ENCODE peak calls at places on chromosomes 3 and 15, in six cellular contexts. One of them, this sample, is unnamed.

GRCh38 chr15:89903015-89903857 is 9.4 kb upstream of the AP3S2 start:
- DNase-seq in pancreas: no peak
- DNase-seq in heart right ventricle: no peak
- DNase-seq in stomach: no peak
- DNase-seq in AG04450: no peak
- DNase-seq in A549: no peak
- DNase-seq in this sample: no peak

GRCh38 chr15:26773485-26773877 is 615 bp upstream of the GABRB3 start:
- DNase-seq in pancreas: peak; percentile 58
- DNase-seq in heart right ventricle: no peak
- DNase-seq in stomach: no peak
- DNase-seq in AG04450: no peak
- DNase-seq in A549: peak; percentile 43
- DNase-seq in this sample: no peak

GRCh38 chr3:63328386-63328785 is 50.3 kb downstream of the SYNPR start:
- DNase-seq in pancreas: no peak
- DNase-seq in heart right ventricle: no peak
- DNase-seq in stomach: no peak
- DNase-seq in AG04450: no peak
- DNase-seq in A549: no peak
- DNase-seq in this sample: peak; percentile 59

GRCh38 chr3:123409443-123410148 is 39.3 kb downstream of the ADCY5 start:
- DNase-seq in pancreas: peak; percentile 56
- DNase-seq in heart right ventricle: no peak
- DNase-seq in stomach: no peak
- DNase-seq in AG04450: no peak
- DNase-seq in A549: peak; percentile 20
- DNase-seq in this sample: no peak

GRCh38 chr3:120144267-120144666 is 50.0 kb upstream of the GSK3B start:
- DNase-seq in pancreas: no peak
- DNase-seq in heart right ventricle: no peak
- DNase-seq in stomach: peak; percentile 34
- DNase-seq in AG04450: no peak
- DNase-seq in A549: no peak
- DNase-seq in this sample: peak; percentile 20

GRCh38 chr3:23590424-23590823 is 215.3 kb upstream of the UBE2E1 start:
- DNase-seq in pancreas: no peak
- DNase-seq in heart right ventricle: no peak
- DNase-seq in stomach: no peak
- DNase-seq in AG04450: no peak
- DNase-seq in A549: no peak
- DNase-seq in this sample: no peak

GRCh38 chr3:159839561-159840379 is 148.9 kb upstream of the IL12A start:
- DNase-seq in pancreas: no peak
- DNase-seq in heart right ventricle: peak; percentile 32
- DNase-seq in stomach: no peak
- DNase-seq in AG04450: no peak
- DNase-seq in A549: no peak
- DNase-seq in this sample: peak; percentile 63

GRCh38 chr3:67564008-67564407 is 90.4 kb downstream of the SUCLG2 start:
- DNase-seq in pancreas: no peak
- DNase-seq in heart right ventricle: no peak
- DNase-seq in stomach: no peak
- DNase-seq in AG04450: no peak
- DNase-seq in A549: no peak
- DNase-seq in this sample: no peak

GRCh38 chr3:55042591-55042990 is 114.7 kb upstream of the LRTM1 start:
- DNase-seq in pancreas: no peak
- DNase-seq in heart right ventricle: no peak
- DNase-seq in stomach: no peak
- DNase-seq in AG04450: no peak
- DNase-seq in A549: no peak
- DNase-seq in this sample: no peak

GRCh38 chr3:137105277-137105977 is 147.6 kb downstream of the IL20RB start:
- DNase-seq in pancreas: no peak
- DNase-seq in heart right ventricle: no peak
- DNase-seq in stomach: no peak
- DNase-seq in AG04450: peak; percentile 30
- DNase-seq in A549: peak; percentile 29
- DNase-seq in this sample: peak; percentile 78

GRCh38 chr3:17905996-17906395 is 163.6 kb upstream of the TBC1D5 start:
- DNase-seq in pancreas: no peak
- DNase-seq in heart right ventricle: no peak
- DNase-seq in stomach: no peak
- DNase-seq in AG04450: no peak
- DNase-seq in A549: no peak
- DNase-seq in this sample: peak; percentile 10

GRCh38 chr15:33912326-33912725 is 56.0 kb upstream of the CHRM5 start:
- DNase-seq in pancreas: no peak
- DNase-seq in heart right ventricle: no peak
- DNase-seq in stomach: no peak
- DNase-seq in AG04450: no peak
- DNase-seq in A549: no peak
- DNase-seq in this sample: no peak

GRCh38 chr15:76533060-76533955 is 196.7 kb downstream of the ISL2 start:
- DNase-seq in pancreas: no peak
- DNase-seq in heart right ventricle: no peak
- DNase-seq in stomach: no peak
- DNase-seq in AG04450: no peak
- DNase-seq in A549: no peak
- DNase-seq in this sample: no peak

GRCh38 chr3:41893977-41894376 is 67.9 kb downstream of the ULK4 start:
- DNase-seq in pancreas: no peak
- DNase-seq in heart right ventricle: no peak
- DNase-seq in stomach: no peak
- DNase-seq in AG04450: no peak
- DNase-seq in A549: peak; percentile 23
- DNase-seq in this sample: peak; percentile 73

GRCh38 chr3:103184772-103185171 is 750.0 kb downstream of the ZPLD1 start:
- DNase-seq in pancreas: no peak
- DNase-seq in heart right ventricle: no peak
- DNase-seq in stomach: no peak
- DNase-seq in AG04450: no peak
- DNase-seq in A549: no peak
- DNase-seq in this sample: peak; percentile 37

GRCh38 chr15:99176757-99177156 is 71.9 kb downstream of the SYNM start:
- DNase-seq in pancreas: no peak
- DNase-seq in heart right ventricle: no peak
- DNase-seq in stomach: no peak
- DNase-seq in AG04450: no peak
- DNase-seq in A549: no peak
- DNase-seq in this sample: no peak

GRCh38 chr3:42024578-42025387 is 62.9 kb upstream of the ULK4 start:
- DNase-seq in pancreas: no peak
- DNase-seq in heart right ventricle: no peak
- DNase-seq in stomach: no peak
- DNase-seq in AG04450: no peak
- DNase-seq in A549: no peak
- DNase-seq in this sample: peak; percentile 42

GRCh38 chr3:181730364-181730763 is 18.6 kb downstream of the SOX2 start:
- DNase-seq in pancreas: no peak
- DNase-seq in heart right ventricle: no peak
- DNase-seq in stomach: no peak
- DNase-seq in AG04450: no peak
- DNase-seq in A549: no peak
- DNase-seq in this sample: no peak

GRCh38 chr3:50340404-50341329 is at the start of gene RASSF1:
- DNase-seq in pancreas: peak; percentile 78
- DNase-seq in heart right ventricle: peak; percentile 81
- DNase-seq in stomach: peak; percentile 79
- DNase-seq in AG04450: no peak
- DNase-seq in A549: no peak
- DNase-seq in this sample: no peak

GRCh38 chr3:143182861-143183667 is 63.5 kb downstream of the CHST2 start:
- DNase-seq in pancreas: no peak
- DNase-seq in heart right ventricle: no peak
- DNase-seq in stomach: no peak
- DNase-seq in AG04450: no peak
- DNase-seq in A549: no peak
- DNase-seq in this sample: no peak

GRCh38 chr3:69065318-69065964 is 13.3 kb upstream of the TMF1 start:
- DNase-seq in pancreas: no peak
- DNase-seq in heart right ventricle: no peak
- DNase-seq in stomach: no peak
- DNase-seq in AG04450: no peak
- DNase-seq in A549: no peak
- DNase-seq in this sample: no peak

GRCh38 chr3:173045770-173046382 is 95.2 kb downstream of the SPATA16 start:
- DNase-seq in pancreas: no peak
- DNase-seq in heart right ventricle: no peak
- DNase-seq in stomach: no peak
- DNase-seq in AG04450: no peak
- DNase-seq in A549: no peak
- DNase-seq in this sample: peak; percentile 22
- TF ChIP-seq CTCF in pancreas: peak; percentile 24
- TF ChIP-seq CTCF in heart right ventricle: no peak
- TF ChIP-seq CTCF in stomach: no peak
- TF ChIP-seq CTCF in AG04450: peak; percentile 35
- TF ChIP-seq CTCF in A549: peak; percentile 33
- TF ChIP-seq CTCF in this sample: peak; percentile 31

DNA sequence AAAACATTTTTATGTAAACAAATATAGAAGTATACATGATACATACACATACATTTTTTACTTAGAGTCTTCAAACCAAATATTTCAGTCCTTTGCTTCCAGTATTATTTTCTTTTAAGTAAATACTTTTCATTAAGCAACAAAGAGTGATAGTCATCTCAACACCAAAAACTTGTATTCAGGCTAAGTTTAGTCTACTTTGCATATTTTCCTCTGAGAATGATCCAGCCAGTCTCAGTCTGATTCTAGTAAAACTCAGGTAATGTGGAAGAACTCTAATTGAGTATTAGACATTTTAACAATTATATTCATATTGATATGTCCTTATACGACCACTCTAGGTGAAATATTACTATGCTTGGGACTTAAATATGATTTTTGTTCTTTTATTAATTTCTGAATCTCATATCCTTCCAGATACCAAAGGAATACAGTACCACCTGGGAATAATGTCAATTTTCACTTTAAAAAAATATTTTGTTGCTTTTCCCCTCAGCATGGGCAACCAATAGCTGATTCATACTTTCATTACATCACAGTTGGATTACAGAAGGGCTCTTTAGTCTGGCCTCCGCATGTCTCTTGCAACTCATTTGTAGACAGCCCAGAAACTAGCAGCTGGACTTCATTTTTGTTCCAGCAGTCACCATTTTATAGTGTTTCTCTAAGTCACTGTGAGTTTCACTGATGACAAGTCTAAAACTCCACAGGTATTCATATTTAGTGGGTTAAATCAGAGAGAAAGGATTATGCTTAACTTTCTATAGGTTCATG is 390.4 kb downstream of the ZBTB20 start:
- DNase-seq in pancreas: no peak
- DNase-seq in heart right ventricle: no peak
- DNase-seq in stomach: no peak
- DNase-seq in AG04450: no peak
- DNase-seq in A549: no peak
- DNase-seq in this sample: peak; percentile 22
- H3K4me3 ChIP-seq in pancreas: no peak overlapping the region
- H3K4me3 ChIP-seq in heart right ventricle: peak overlapping the region; percentile 31
- H3K4me3 ChIP-seq in stomach: no peak overlapping the region
- H3K4me3 ChIP-seq in AG04450: no peak overlapping the region
- H3K4me3 ChIP-seq in A549: no peak overlapping the region
- H3K4me3 ChIP-seq in this sample: no peak overlapping the region

GRCh38 chr3:45214061-45214680 is 11.9 kb downstream of the TMEM158 start:
- DNase-seq in pancreas: no peak
- DNase-seq in heart right ventricle: no peak
- DNase-seq in stomach: no peak
- DNase-seq in AG04450: no peak
- DNase-seq in A549: no peak
- DNase-seq in this sample: no peak

GRCh38 chr3:45215466-45215865 is 10.6 kb downstream of the TMEM158 start:
- DNase-seq in pancreas: no peak
- DNase-seq in heart right ventricle: no peak
- DNase-seq in stomach: no peak
- DNase-seq in AG04450: no peak
- DNase-seq in A549: no peak
- DNase-seq in this sample: no peak

GRCh38 chr3:45210308-45211038 is 15.6 kb downstream of the TMEM158 start:
- DNase-seq in pancreas: peak; percentile 94
- DNase-seq in heart right ventricle: peak; percentile 83
- DNase-seq in stomach: peak; percentile 90
- DNase-seq in AG04450: peak; percentile 63
- DNase-seq in A549: peak; percentile 47
- DNase-seq in this sample: peak; percentile 78

GRCh38 chr3:45211466-45212094 is 14.5 kb downstream of the TMEM158 start:
- DNase-seq in pancreas: no peak
- DNase-seq in heart right ventricle: no peak
- DNase-seq in stomach: no peak
- DNase-seq in AG04450: no peak
- DNase-seq in A549: no peak
- DNase-seq in this sample: no peak

GRCh38 chr3:45212095-45212468 is 14.0 kb downstream of the TMEM158 start:
- DNase-seq in pancreas: no peak
- DNase-seq in heart right ventricle: no peak
- DNase-seq in stomach: no peak
- DNase-seq in AG04450: no peak
- DNase-seq in A549: no peak
- DNase-seq in this sample: no peak
- TF ChIP-seq CTCF in pancreas: no peak
- TF ChIP-seq CTCF in heart right ventricle: no peak
- TF ChIP-seq CTCF in stomach: no peak
- TF ChIP-seq CTCF in AG04450: no peak
- TF ChIP-seq CTCF in A549: no peak
- TF ChIP-seq CTCF in this sample: no peak

GRCh38 chr3:88149146-88149515 is 628 bp upstream of the C3orf38 start:
- DNase-seq in pancreas: no peak
- DNase-seq in heart right ventricle: no peak
- DNase-seq in stomach: no peak
- DNase-seq in AG04450: no peak
- DNase-seq in A549: peak; percentile 25
- DNase-seq in this sample: no peak

GRCh38 chr3:88150371-88150770 is 612 bp downstream of the C3orf38 start:
- DNase-seq in pancreas: no peak
- DNase-seq in heart right ventricle: no peak
- DNase-seq in stomach: no peak
- DNase-seq in AG04450: no peak
- DNase-seq in A549: no peak
- DNase-seq in this sample: no peak

GRCh38 chr3:88149516-88150362 is at the start of gene C3orf38:
- DNase-seq in pancreas: peak; percentile 88
- DNase-seq in heart right ventricle: peak; percentile 85
- DNase-seq in stomach: peak; percentile 85
- DNase-seq in AG04450: peak; percentile 69
- DNase-seq in A549: peak; percentile 85
- DNase-seq in this sample: peak; percentile 94

GRCh38 chr3:88151358-88151757 is 1.6 kb downstream of the C3orf38 start:
- DNase-seq in pancreas: no peak
- DNase-seq in heart right ventricle: no peak
- DNase-seq in stomach: no peak
- DNase-seq in AG04450: no peak
- DNase-seq in A549: no peak
- DNase-seq in this sample: peak; percentile 5

DNA sequence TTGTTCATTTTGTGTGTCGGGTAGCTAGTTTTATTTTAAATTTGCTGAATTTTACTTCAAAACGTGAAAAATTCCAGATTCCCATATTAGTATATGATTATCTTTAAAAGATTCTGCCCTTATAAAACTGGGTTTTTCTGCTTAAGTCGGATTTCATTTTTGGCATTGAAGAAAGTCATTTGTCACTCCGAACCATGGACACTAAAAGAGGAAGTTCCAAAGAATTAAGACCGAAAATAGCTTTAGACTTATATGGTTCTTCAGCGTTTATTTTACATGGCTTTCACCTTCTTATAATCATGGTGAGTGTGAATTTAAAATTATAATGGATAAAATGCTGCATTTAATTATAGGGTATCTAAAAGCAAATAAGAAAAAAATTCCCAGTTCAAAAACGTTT is 1.0 kb downstream of the C3orf38 start:
- DNase-seq in pancreas: no peak
- DNase-seq in heart right ventricle: no peak
- DNase-seq in stomach: no peak
- DNase-seq in AG04450: no peak
- DNase-seq in A549: no peak
- DNase-seq in this sample: peak; percentile 8
- H3K4me3 ChIP-seq in pancreas: peak overlapping the region; percentile 78
- H3K4me3 ChIP-seq in heart right ventricle: peak overlapping the region; percentile 89
- H3K4me3 ChIP-seq in stomach: peak overlapping the region; percentile 85
- H3K4me3 ChIP-seq in AG04450: peak overlapping the region; percentile 100
- H3K4me3 ChIP-seq in A549: peak overlapping the region; percentile 68
- H3K4me3 ChIP-seq in this sample: peak overlapping the region; percentile 96

This sample was measured in astrocyte of the spinal cord.